ENCODE peak calls at places on chromosome 20, in five cellular contexts. S, Q, J, N and B are unnamed samples.

GRCh38 chr20:35796556-35796955 is 24.7 kb downstream of the PHF20 start:
- DNase-seq in S (no peak), Q (no peak), J (no peak), N (no peak), B (no peak)

GRCh38 chr20:47849596-47849995 is 64.3 kb upstream of the SULF2 start:
- DNase-seq in S (no peak), Q (no peak), J (no peak), N (no peak), B (no peak)

GRCh38 chr20:56540415-56540814 is 7.4 kb downstream of the FAM209B start:
- DNase-seq in S (no peak), Q (no peak), J (no peak), N (no peak), B (no peak)

GRCh38 chr20:31605031-31605901 is at the start of gene ID1:
- DNase-seq in S (peak; percentile 97), Q (peak; percentile 97), J (peak; percentile 84), N (peak; percentile 97), B (peak; percentile 86)

GRCh38 chr20:5061209-5061608 is 58.5 kb downstream of the PCNA start:
- DNase-seq in S (no peak), Q (no peak), J (peak; percentile 36), N (no peak), B (no peak)

GRCh38 chr20:53547664-53548239 is 45.9 kb downstream of the ZNF217 start:
- DNase-seq in S (peak; percentile 13), Q (no peak), J (peak; percentile 9), N (no peak), B (no peak)

GRCh38 chr20:44891826-44892225 is 6.3 kb downstream of the YWHAB start:
- DNase-seq in S (no peak), Q (no peak), J (no peak), N (no peak), B (no peak)

GRCh38 chr20:37443596-37443995 is 77.5 kb upstream of the NNAT start:
- DNase-seq in S (no peak), Q (no peak), J (no peak), N (no peak), B (no peak)

GRCh38 chr20:7893019-7893730 is 47.1 kb downstream of the HAO1 start:
- DNase-seq in S (no peak), Q (no peak), J (no peak), N (no peak), B (no peak)

GRCh38 chr20:53077373-53078205 is 105.4 kb downstream of the TSHZ2 start:
- DNase-seq in S (no peak), Q (no peak), J (no peak), N (no peak), B (no peak)

GRCh38 chr20:47521059-47521808 is 19.5 kb downstream of the NCOA3 start:
- DNase-seq in S (no peak), Q (no peak), J (no peak), N (peak; percentile 31), B (no peak)

GRCh38 chr20:22180244-22180643 is 404.1 kb downstream of the FOXA2 start:
- DNase-seq in S (no peak), Q (no peak), J (no peak), N (no peak), B (no peak)

GRCh38 chr20:46220808-46221207 is 87.5 kb downstream of the CDH22 start:
- DNase-seq in S (no peak), Q (no peak), J (no peak), N (no peak), B (no peak)

GRCh38 chr20:37333848-37334318 is 12.1 kb upstream of the SRC start:
- DNase-seq in S (no peak), Q (peak; percentile 79), J (no peak), N (no peak), B (no peak)

GRCh38 chr20:34643919-34644318 is 33.0 kb downstream of the PIGU start:
- DNase-seq in S (no peak), Q (no peak), J (no peak), N (no peak), B (no peak)

GRCh38 chr20:43584448-43585138 is 6.1 kb upstream of the IFT52 start:
- DNase-seq in S (no peak), Q (no peak), J (no peak), N (no peak), B (no peak)

GRCh38 chr20:17940447-17940971 is 28.1 kb downstream of the SNX5 start:
- DNase-seq in S (no peak), Q (no peak), J (no peak), N (no peak), B (no peak)

GRCh38 chr20:32524871-32525501 is 60.1 kb downstream of the NOL4L start:
- DNase-seq in S (peak; percentile 48), Q (peak; percentile 89), J (no peak), N (peak; percentile 81), B (peak; percentile 61)

GRCh38 chr20:44756956-44757355 is 11.3 kb downstream of the KCNK15 start:
- DNase-seq in S (no peak), Q (no peak), J (no peak), N (no peak), B (no peak)

GRCh38 chr20:19995220-19995863 is 21.8 kb upstream of the NAA20 start:
- DNase-seq in S (no peak), Q (no peak), J (no peak), N (no peak), B (no peak)

GRCh38 chr20:34328928-34329677 is 25.9 kb upstream of the AHCY start:
- DNase-seq in S (no peak), Q (no peak), J (no peak), N (no peak), B (no peak)

GRCh38 chr20:34475979-34476736 is 40.1 kb upstream of the DYNLRB1 start:
- DNase-seq in S (peak; percentile 44), Q (peak; percentile 87), J (no peak), N (peak; percentile 94), B (no peak)

GRCh38 chr20:48619126-48620101 is 208.4 kb downstream of the PREX1 start:
- DNase-seq in S (no peak), Q (peak; percentile 72), J (no peak), N (peak; percentile 67), B (peak; percentile 48)

GRCh38 chr20:33790571-33790970 is 20.6 kb upstream of the CHMP4B start:
- DNase-seq in S (peak; percentile 88), Q (no peak), J (no peak), N (peak; percentile 22), B (peak; percentile 56)

DNA sequence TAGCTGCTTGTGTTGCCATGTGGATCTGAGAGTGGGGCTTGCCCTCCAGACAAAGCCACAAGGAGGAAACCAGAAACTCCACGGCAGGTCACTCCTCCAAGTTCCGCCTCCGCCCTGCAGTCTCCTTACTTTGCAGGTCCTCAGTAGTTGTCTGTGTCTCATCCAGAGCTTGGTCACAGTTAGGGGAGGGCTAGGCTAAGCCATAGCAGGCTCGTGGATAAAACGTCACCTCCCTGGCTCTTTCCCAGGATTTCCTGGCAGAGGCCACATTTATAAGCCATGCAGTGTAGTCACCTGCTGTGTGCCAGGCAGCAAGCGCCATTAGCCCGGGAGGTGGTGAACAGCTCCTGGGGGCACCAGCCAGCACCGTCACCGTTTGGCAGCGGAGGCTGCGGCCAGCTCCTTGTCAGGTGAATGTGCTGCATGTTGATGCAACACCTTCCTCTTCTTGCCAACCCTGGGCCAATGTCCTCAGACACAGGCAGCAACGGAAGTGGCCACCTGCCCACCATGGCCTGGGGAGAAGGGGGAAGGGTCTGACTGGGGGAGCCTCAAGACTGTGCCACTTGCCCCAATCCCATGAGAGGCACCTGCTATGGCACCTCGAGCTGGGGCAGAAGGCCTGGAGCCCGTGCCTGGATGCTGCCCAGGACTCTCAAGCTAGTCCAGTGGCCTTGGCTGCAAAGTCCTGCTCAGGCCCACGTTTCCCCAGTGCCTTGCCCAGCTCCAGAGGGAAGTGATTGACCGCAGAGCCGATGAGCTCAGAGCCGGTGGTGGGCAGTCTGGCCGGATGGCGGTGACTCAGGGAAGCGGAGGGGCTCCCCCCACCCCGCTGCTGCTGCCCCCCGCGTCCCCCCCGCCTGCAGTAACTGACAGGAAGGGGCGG is 39.0 kb upstream of the SLCO4A1 start:
- DNase-seq in S (peak; percentile 44), Q (peak; percentile 94), J (no peak), N (peak; percentile 87), B (peak; percentile 83)
- TF ChIP-seq POLR2A in S (no peak), Q (no peak), J (no peak), N (no peak), B (no peak)

GRCh38 chr20:3751664-3752385 is 15.7 kb downstream of the ADISSP start:
- DNase-seq in S (peak; percentile 68), Q (no peak), J (peak; percentile 60), N (peak; percentile 91), B (no peak)
- TF ChIP-seq POLR2AphosphoS5 in S (no peak), Q (peak; percentile 18), J (no peak), N (no peak), B (no peak)

DNA sequence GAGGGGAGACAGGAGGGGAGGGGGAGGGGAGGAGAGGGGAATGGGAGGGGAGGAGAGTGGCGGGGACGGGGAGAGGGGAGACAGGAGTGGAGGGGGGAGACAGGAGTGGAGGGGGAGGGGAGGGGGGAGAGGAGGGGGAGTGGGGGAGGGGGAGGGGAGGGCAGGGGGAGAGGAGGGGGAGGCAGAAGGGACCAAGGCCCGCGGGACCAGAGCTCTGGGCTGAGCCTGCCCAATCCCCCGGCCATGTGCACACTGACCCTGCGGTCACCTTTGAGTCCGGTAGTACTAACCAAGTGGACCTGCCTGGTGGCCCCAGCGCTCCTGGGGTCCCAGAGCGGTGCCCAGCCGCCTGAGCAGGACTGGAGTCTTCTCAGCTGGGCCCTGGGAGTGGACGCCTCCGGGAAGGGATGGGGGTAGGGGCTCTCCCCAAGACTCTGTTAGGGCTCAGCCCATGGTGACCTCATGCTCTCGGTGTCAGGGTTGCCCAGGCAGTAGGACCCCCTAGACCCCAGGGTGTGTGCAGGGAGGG is 471 bp upstream of the KCNQ2 start:
- DNase-seq in S (no peak), Q (no peak), J (no peak), N (peak; percentile 69), B (no peak)
- H3K4me3 ChIP-seq in S (no peak overlapping the region), Q (no peak overlapping the region), J (no peak overlapping the region), N (no peak overlapping the region), B (no peak overlapping the region)

GRCh38 chr20:2430538-2430937 is 40.1 kb downstream of the SNRPB start:
- DNase-seq in S (no peak), Q (no peak), J (no peak), N (no peak), B (no peak)
- TF ChIP-seq POLR2A in S (no peak), Q (no peak), J (no peak), N (no peak), B (no peak)

DNA sequence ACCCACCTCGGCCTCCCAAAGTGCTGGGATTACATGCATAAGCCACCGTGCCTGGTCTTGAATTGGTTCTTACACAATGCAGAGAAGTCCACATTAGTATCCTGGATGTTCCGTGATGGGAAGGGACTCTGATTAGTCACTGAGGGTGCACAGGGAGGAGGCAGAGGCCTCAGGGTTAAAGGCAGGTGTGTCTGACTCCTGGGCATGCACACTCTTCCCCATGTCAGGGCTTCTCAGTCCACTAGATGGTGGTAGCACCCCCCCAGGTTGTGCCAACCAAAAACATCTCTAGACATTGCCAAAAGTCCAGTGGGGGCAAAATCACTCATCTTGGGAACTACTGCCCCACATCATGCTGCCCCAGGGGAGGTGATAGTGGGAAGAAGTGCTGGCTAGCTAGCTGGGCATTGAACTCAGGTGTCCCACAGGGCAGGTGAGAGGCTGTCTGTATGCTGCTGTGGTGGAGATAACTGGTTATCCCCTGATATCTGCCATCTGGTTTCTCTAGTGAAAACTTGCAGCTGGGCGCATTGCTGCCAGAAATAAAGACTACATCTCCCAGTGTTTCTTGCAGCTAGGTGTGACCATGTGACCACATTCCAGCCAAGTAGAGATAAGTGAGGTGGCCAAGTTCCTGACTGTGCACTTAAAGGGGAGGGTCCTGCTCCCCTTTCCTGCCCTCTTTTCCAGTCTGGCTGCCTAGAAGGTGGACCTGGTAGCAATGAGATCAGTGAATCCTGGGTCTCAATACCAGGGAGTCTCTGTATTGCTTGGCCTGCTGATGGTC is 8.4 kb upstream of the NSFL1C start:
- DNase-seq in S (no peak), Q (no peak), J (no peak), N (no peak), B (no peak)
- TF ChIP-seq POLR2AphosphoS5 in S (no peak), Q (no peak), J (no peak), N (no peak), B (no peak)

GRCh38 chr20:50731930-50732690 is 730 bp downstream of the PARD6B start:
- DNase-seq in S (no peak), Q (no peak), J (no peak), N (no peak), B (no peak)
- H3K4me3 ChIP-seq in S (peak overlapping the region; percentile 73), Q (peak overlapping the region; percentile 95), J (peak overlapping the region; percentile 91), N (peak overlapping the region; percentile 73), B (peak overlapping the region; percentile 67)